ENCODE peak calls at places on chromosomes 6 and 20, in ten cellular contexts. One of them, this sample, is unnamed.

GRCh38 chr20:58719258-58719657 is 26.7 kb downstream of the NPEPL1 start:
- DNase-seq in posterior vena cava: peak; percentile 37
- DNase-seq in effector memory CD4-positive, alpha-beta T cell: no peak
- DNase-seq in HEK293T: no peak
- DNase-seq in iPS DF 19.7: no peak
- DNase-seq in NCI-H748 treated with DMSO at 0.1 percent for 48 hours: no peak
- DNase-seq in stimulated activated naive CD8-positive, alpha-beta T cell treated with anti-CD3 and anti-CD28 coated beads, Interleukin-15, amount 100 ng/mL, for 72 hours: no peak
- DNase-seq in brain microvascular endothelial cell: no peak
- DNase-seq in nucleus accumbens: no peak
- DNase-seq in stimulated activated CD8-positive, alpha-beta memory T cell treated with anti-CD3 and anti-CD28 coated beads, Interleukin-12 subunit alpha, Interleukin-12 subunit beta, amount 100 ng/mL, for 4 hours: no peak
- DNase-seq in this sample: no peak

GRCh38 chr20:31704225-31705119 is 18.2 kb downstream of the BCL2L1 start:
- DNase-seq in HEK293T: no peak
- DNase-seq in iPS DF 19.7: no peak
- DNase-seq in nucleus accumbens: no peak
- DNase-seq in brain microvascular endothelial cell: peak; percentile 52
- DNase-seq in NCI-H748 treated with DMSO at 0.1 percent for 48 hours: no peak
- DNase-seq in stimulated activated naive CD8-positive, alpha-beta T cell treated with anti-CD3 and anti-CD28 coated beads, Interleukin-15, amount 100 ng/mL, for 72 hours: no peak
- DNase-seq in posterior vena cava: no peak
- DNase-seq in stimulated activated CD8-positive, alpha-beta memory T cell treated with anti-CD3 and anti-CD28 coated beads, Interleukin-12 subunit alpha, Interleukin-12 subunit beta, amount 100 ng/mL, for 4 hours: no peak
- DNase-seq in effector memory CD4-positive, alpha-beta T cell: no peak
- DNase-seq in this sample: no peak

GRCh38 chr6:148177589-148178233 is 164.9 kb upstream of the SASH1 start:
- DNase-seq in effector memory CD4-positive, alpha-beta T cell: no peak
- DNase-seq in NCI-H748 treated with DMSO at 0.1 percent for 48 hours: peak; percentile 30
- DNase-seq in iPS DF 19.7: no peak
- DNase-seq in nucleus accumbens: peak; percentile 37
- DNase-seq in stimulated activated naive CD8-positive, alpha-beta T cell treated with anti-CD3 and anti-CD28 coated beads, Interleukin-15, amount 100 ng/mL, for 72 hours: no peak
- DNase-seq in posterior vena cava: no peak
- DNase-seq in HEK293T: peak; percentile 59
- DNase-seq in stimulated activated CD8-positive, alpha-beta memory T cell treated with anti-CD3 and anti-CD28 coated beads, Interleukin-12 subunit alpha, Interleukin-12 subunit beta, amount 100 ng/mL, for 4 hours: no peak
- DNase-seq in brain microvascular endothelial cell: peak; percentile 61
- DNase-seq in this sample: peak; percentile 44

GRCh38 chr6:36399970-36400369 is 12.5 kb upstream of the ETV7 start:
- DNase-seq in stimulated activated naive CD8-positive, alpha-beta T cell treated with anti-CD3 and anti-CD28 coated beads, Interleukin-15, amount 100 ng/mL, for 72 hours: no peak
- DNase-seq in posterior vena cava: no peak
- DNase-seq in stimulated activated CD8-positive, alpha-beta memory T cell treated with anti-CD3 and anti-CD28 coated beads, Interleukin-12 subunit alpha, Interleukin-12 subunit beta, amount 100 ng/mL, for 4 hours: no peak
- DNase-seq in effector memory CD4-positive, alpha-beta T cell: no peak
- DNase-seq in iPS DF 19.7: no peak
- DNase-seq in NCI-H748 treated with DMSO at 0.1 percent for 48 hours: no peak
- DNase-seq in HEK293T: no peak
- DNase-seq in nucleus accumbens: no peak
- DNase-seq in brain microvascular endothelial cell: no peak
- DNase-seq in this sample: no peak

GRCh38 chr6:110873981-110874879 is at the start of gene AMD1:
- DNase-seq in NCI-H748 treated with DMSO at 0.1 percent for 48 hours: peak; percentile 95
- DNase-seq in effector memory CD4-positive, alpha-beta T cell: peak; percentile 90
- DNase-seq in HEK293T: peak; percentile 99
- DNase-seq in nucleus accumbens: peak; percentile 98
- DNase-seq in stimulated activated CD8-positive, alpha-beta memory T cell treated with anti-CD3 and anti-CD28 coated beads, Interleukin-12 subunit alpha, Interleukin-12 subunit beta, amount 100 ng/mL, for 4 hours: peak; percentile 88
- DNase-seq in posterior vena cava: peak; percentile 99
- DNase-seq in iPS DF 19.7: peak; percentile 84
- DNase-seq in stimulated activated naive CD8-positive, alpha-beta T cell treated with anti-CD3 and anti-CD28 coated beads, Interleukin-15, amount 100 ng/mL, for 72 hours: peak; percentile 93
- DNase-seq in brain microvascular endothelial cell: peak; percentile 97
- DNase-seq in this sample: peak; percentile 87

GRCh38 chr20:363319-364078 is 16.6 kb downstream of the NRSN2 start:
- DNase-seq in NCI-H748 treated with DMSO at 0.1 percent for 48 hours: no peak
- DNase-seq in nucleus accumbens: no peak
- DNase-seq in effector memory CD4-positive, alpha-beta T cell: no peak
- DNase-seq in stimulated activated naive CD8-positive, alpha-beta T cell treated with anti-CD3 and anti-CD28 coated beads, Interleukin-15, amount 100 ng/mL, for 72 hours: no peak
- DNase-seq in posterior vena cava: no peak
- DNase-seq in brain microvascular endothelial cell: no peak
- DNase-seq in iPS DF 19.7: no peak
- DNase-seq in HEK293T: no peak
- DNase-seq in stimulated activated CD8-positive, alpha-beta memory T cell treated with anti-CD3 and anti-CD28 coated beads, Interleukin-12 subunit alpha, Interleukin-12 subunit beta, amount 100 ng/mL, for 4 hours: no peak
- DNase-seq in this sample: no peak

GRCh38 chr6:109000289-109000688 is 94.4 kb downstream of the SESN1 start:
- DNase-seq in stimulated activated CD8-positive, alpha-beta memory T cell treated with anti-CD3 and anti-CD28 coated beads, Interleukin-12 subunit alpha, Interleukin-12 subunit beta, amount 100 ng/mL, for 4 hours: no peak
- DNase-seq in iPS DF 19.7: no peak
- DNase-seq in posterior vena cava: no peak
- DNase-seq in HEK293T: no peak
- DNase-seq in nucleus accumbens: no peak
- DNase-seq in brain microvascular endothelial cell: no peak
- DNase-seq in NCI-H748 treated with DMSO at 0.1 percent for 48 hours: no peak
- DNase-seq in effector memory CD4-positive, alpha-beta T cell: no peak
- DNase-seq in stimulated activated naive CD8-positive, alpha-beta T cell treated with anti-CD3 and anti-CD28 coated beads, Interleukin-15, amount 100 ng/mL, for 72 hours: no peak
- DNase-seq in this sample: no peak

GRCh38 chr20:50246367-50247195 is 56.0 kb downstream of the CEBPB start:
- DNase-seq in stimulated activated CD8-positive, alpha-beta memory T cell treated with anti-CD3 and anti-CD28 coated beads, Interleukin-12 subunit alpha, Interleukin-12 subunit beta, amount 100 ng/mL, for 4 hours: no peak
- DNase-seq in nucleus accumbens: no peak
- DNase-seq in HEK293T: no peak
- DNase-seq in iPS DF 19.7: no peak
- DNase-seq in brain microvascular endothelial cell: no peak
- DNase-seq in posterior vena cava: no peak
- DNase-seq in effector memory CD4-positive, alpha-beta T cell: no peak
- DNase-seq in NCI-H748 treated with DMSO at 0.1 percent for 48 hours: no peak
- DNase-seq in stimulated activated naive CD8-positive, alpha-beta T cell treated with anti-CD3 and anti-CD28 coated beads, Interleukin-15, amount 100 ng/mL, for 72 hours: no peak
- DNase-seq in this sample: no peak

GRCh38 chr6:137729866-137730629 is 137.0 kb upstream of the TNFAIP3 start:
- DNase-seq in NCI-H748 treated with DMSO at 0.1 percent for 48 hours: no peak
- DNase-seq in stimulated activated CD8-positive, alpha-beta memory T cell treated with anti-CD3 and anti-CD28 coated beads, Interleukin-12 subunit alpha, Interleukin-12 subunit beta, amount 100 ng/mL, for 4 hours: no peak
- DNase-seq in nucleus accumbens: no peak
- DNase-seq in posterior vena cava: no peak
- DNase-seq in effector memory CD4-positive, alpha-beta T cell: no peak
- DNase-seq in iPS DF 19.7: no peak
- DNase-seq in brain microvascular endothelial cell: peak; percentile 52
- DNase-seq in HEK293T: no peak
- DNase-seq in stimulated activated naive CD8-positive, alpha-beta T cell treated with anti-CD3 and anti-CD28 coated beads, Interleukin-15, amount 100 ng/mL, for 72 hours: no peak
- DNase-seq in this sample: no peak

GRCh38 chr20:53265304-53265875 is 293.2 kb downstream of the TSHZ2 start:
- DNase-seq in effector memory CD4-positive, alpha-beta T cell: no peak
- DNase-seq in brain microvascular endothelial cell: no peak
- DNase-seq in posterior vena cava: no peak
- DNase-seq in stimulated activated CD8-positive, alpha-beta memory T cell treated with anti-CD3 and anti-CD28 coated beads, Interleukin-12 subunit alpha, Interleukin-12 subunit beta, amount 100 ng/mL, for 4 hours: no peak
- DNase-seq in HEK293T: no peak
- DNase-seq in iPS DF 19.7: no peak
- DNase-seq in NCI-H748 treated with DMSO at 0.1 percent for 48 hours: no peak
- DNase-seq in stimulated activated naive CD8-positive, alpha-beta T cell treated with anti-CD3 and anti-CD28 coated beads, Interleukin-15, amount 100 ng/mL, for 72 hours: no peak
- DNase-seq in nucleus accumbens: no peak
- DNase-seq in this sample: no peak

GRCh38 chr20:32234135-32234808 is 26.6 kb downstream of the POFUT1 start:
- DNase-seq in iPS DF 19.7: no peak
- DNase-seq in stimulated activated CD8-positive, alpha-beta memory T cell treated with anti-CD3 and anti-CD28 coated beads, Interleukin-12 subunit alpha, Interleukin-12 subunit beta, amount 100 ng/mL, for 4 hours: no peak
- DNase-seq in HEK293T: no peak
- DNase-seq in brain microvascular endothelial cell: no peak
- DNase-seq in posterior vena cava: no peak
- DNase-seq in effector memory CD4-positive, alpha-beta T cell: no peak
- DNase-seq in NCI-H748 treated with DMSO at 0.1 percent for 48 hours: no peak
- DNase-seq in nucleus accumbens: no peak
- DNase-seq in stimulated activated naive CD8-positive, alpha-beta T cell treated with anti-CD3 and anti-CD28 coated beads, Interleukin-15, amount 100 ng/mL, for 72 hours: no peak
- DNase-seq in this sample: no peak

GRCh38 chr6:130794686-130795085 is 32.5 kb upstream of the SMLR1 start:
- DNase-seq in NCI-H748 treated with DMSO at 0.1 percent for 48 hours: no peak
- DNase-seq in stimulated activated naive CD8-positive, alpha-beta T cell treated with anti-CD3 and anti-CD28 coated beads, Interleukin-15, amount 100 ng/mL, for 72 hours: no peak
- DNase-seq in stimulated activated CD8-positive, alpha-beta memory T cell treated with anti-CD3 and anti-CD28 coated beads, Interleukin-12 subunit alpha, Interleukin-12 subunit beta, amount 100 ng/mL, for 4 hours: no peak
- DNase-seq in HEK293T: no peak
- DNase-seq in effector memory CD4-positive, alpha-beta T cell: no peak
- DNase-seq in brain microvascular endothelial cell: no peak
- DNase-seq in iPS DF 19.7: no peak
- DNase-seq in posterior vena cava: no peak
- DNase-seq in nucleus accumbens: no peak
- DNase-seq in this sample: no peak

GRCh38 chr20:40319741-40320499 is 369.1 kb downstream of the MAFB start:
- DNase-seq in effector memory CD4-positive, alpha-beta T cell: no peak
- DNase-seq in iPS DF 19.7: no peak
- DNase-seq in stimulated activated CD8-positive, alpha-beta memory T cell treated with anti-CD3 and anti-CD28 coated beads, Interleukin-12 subunit alpha, Interleukin-12 subunit beta, amount 100 ng/mL, for 4 hours: no peak
- DNase-seq in NCI-H748 treated with DMSO at 0.1 percent for 48 hours: peak; percentile 15
- DNase-seq in HEK293T: no peak
- DNase-seq in stimulated activated naive CD8-positive, alpha-beta T cell treated with anti-CD3 and anti-CD28 coated beads, Interleukin-15, amount 100 ng/mL, for 72 hours: no peak
- DNase-seq in brain microvascular endothelial cell: no peak
- DNase-seq in posterior vena cava: no peak
- DNase-seq in nucleus accumbens: no peak
- DNase-seq in this sample: no peak

GRCh38 chr6:99241905-99242534 is 107.5 kb downstream of the FAXC start:
- DNase-seq in stimulated activated naive CD8-positive, alpha-beta T cell treated with anti-CD3 and anti-CD28 coated beads, Interleukin-15, amount 100 ng/mL, for 72 hours: no peak
- DNase-seq in brain microvascular endothelial cell: peak; percentile 46
- DNase-seq in nucleus accumbens: peak; percentile 26
- DNase-seq in NCI-H748 treated with DMSO at 0.1 percent for 48 hours: peak; percentile 14
- DNase-seq in HEK293T: peak; percentile 53
- DNase-seq in stimulated activated CD8-positive, alpha-beta memory T cell treated with anti-CD3 and anti-CD28 coated beads, Interleukin-12 subunit alpha, Interleukin-12 subunit beta, amount 100 ng/mL, for 4 hours: no peak
- DNase-seq in effector memory CD4-positive, alpha-beta T cell: no peak
- DNase-seq in posterior vena cava: no peak
- DNase-seq in iPS DF 19.7: no peak
- DNase-seq in this sample: peak; percentile 27

GRCh38 chr6:16322666-16323312 is 84.4 kb downstream of the GMPR start:
- DNase-seq in nucleus accumbens: peak; percentile 77
- DNase-seq in HEK293T: no peak
- DNase-seq in iPS DF 19.7: no peak
- DNase-seq in NCI-H748 treated with DMSO at 0.1 percent for 48 hours: no peak
- DNase-seq in brain microvascular endothelial cell: peak; percentile 90
- DNase-seq in effector memory CD4-positive, alpha-beta T cell: peak; percentile 73
- DNase-seq in stimulated activated CD8-positive, alpha-beta memory T cell treated with anti-CD3 and anti-CD28 coated beads, Interleukin-12 subunit alpha, Interleukin-12 subunit beta, amount 100 ng/mL, for 4 hours: peak; percentile 60
- DNase-seq in stimulated activated naive CD8-positive, alpha-beta T cell treated with anti-CD3 and anti-CD28 coated beads, Interleukin-15, amount 100 ng/mL, for 72 hours: peak; percentile 64
- DNase-seq in posterior vena cava: peak; percentile 86
- DNase-seq in this sample: no peak

GRCh38 chr20:62008643-62009183 is 57.0 kb downstream of the TAF4 start:
- DNase-seq in stimulated activated CD8-positive, alpha-beta memory T cell treated with anti-CD3 and anti-CD28 coated beads, Interleukin-12 subunit alpha, Interleukin-12 subunit beta, amount 100 ng/mL, for 4 hours: no peak
- DNase-seq in brain microvascular endothelial cell: no peak
- DNase-seq in NCI-H748 treated with DMSO at 0.1 percent for 48 hours: no peak
- DNase-seq in iPS DF 19.7: no peak
- DNase-seq in posterior vena cava: no peak
- DNase-seq in HEK293T: no peak
- DNase-seq in stimulated activated naive CD8-positive, alpha-beta T cell treated with anti-CD3 and anti-CD28 coated beads, Interleukin-15, amount 100 ng/mL, for 72 hours: no peak
- DNase-seq in nucleus accumbens: no peak
- DNase-seq in effector memory CD4-positive, alpha-beta T cell: no peak
- DNase-seq in this sample: no peak

GRCh38 chr6:138596126-138596525 is 96.8 kb upstream of the NHSL1 start:
- DNase-seq in stimulated activated naive CD8-positive, alpha-beta T cell treated with anti-CD3 and anti-CD28 coated beads, Interleukin-15, amount 100 ng/mL, for 72 hours: no peak
- DNase-seq in NCI-H748 treated with DMSO at 0.1 percent for 48 hours: no peak
- DNase-seq in HEK293T: no peak
- DNase-seq in brain microvascular endothelial cell: no peak
- DNase-seq in effector memory CD4-positive, alpha-beta T cell: no peak
- DNase-seq in posterior vena cava: no peak
- DNase-seq in iPS DF 19.7: no peak
- DNase-seq in nucleus accumbens: no peak
- DNase-seq in stimulated activated CD8-positive, alpha-beta memory T cell treated with anti-CD3 and anti-CD28 coated beads, Interleukin-12 subunit alpha, Interleukin-12 subunit beta, amount 100 ng/mL, for 4 hours: no peak
- DNase-seq in this sample: no peak

GRCh38 chr6:7264686-7265384 is 48.2 kb downstream of the SSR1 start:
- DNase-seq in NCI-H748 treated with DMSO at 0.1 percent for 48 hours: no peak
- DNase-seq in effector memory CD4-positive, alpha-beta T cell: no peak
- DNase-seq in brain microvascular endothelial cell: no peak
- DNase-seq in posterior vena cava: peak; percentile 28
- DNase-seq in HEK293T: no peak
- DNase-seq in stimulated activated naive CD8-positive, alpha-beta T cell treated with anti-CD3 and anti-CD28 coated beads, Interleukin-15, amount 100 ng/mL, for 72 hours: no peak
- DNase-seq in iPS DF 19.7: no peak
- DNase-seq in stimulated activated CD8-positive, alpha-beta memory T cell treated with anti-CD3 and anti-CD28 coated beads, Interleukin-12 subunit alpha, Interleukin-12 subunit beta, amount 100 ng/mL, for 4 hours: no peak
- DNase-seq in nucleus accumbens: no peak
- DNase-seq in this sample: no peak

GRCh38 chr6:161367472-161367871 is 93.6 kb upstream of the AGPAT4 start:
- DNase-seq in brain microvascular endothelial cell: no peak
- DNase-seq in iPS DF 19.7: no peak
- DNase-seq in effector memory CD4-positive, alpha-beta T cell: no peak
- DNase-seq in stimulated activated CD8-positive, alpha-beta memory T cell treated with anti-CD3 and anti-CD28 coated beads, Interleukin-12 subunit alpha, Interleukin-12 subunit beta, amount 100 ng/mL, for 4 hours: no peak
- DNase-seq in HEK293T: no peak
- DNase-seq in NCI-H748 treated with DMSO at 0.1 percent for 48 hours: no peak
- DNase-seq in posterior vena cava: peak; percentile 72
- DNase-seq in nucleus accumbens: no peak
- DNase-seq in stimulated activated naive CD8-positive, alpha-beta T cell treated with anti-CD3 and anti-CD28 coated beads, Interleukin-15, amount 100 ng/mL, for 72 hours: no peak
- DNase-seq in this sample: no peak

GRCh38 chr6:169529931-169530761 is 171.7 kb downstream of the WDR27 start:
- DNase-seq in iPS DF 19.7: no peak
- DNase-seq in stimulated activated CD8-positive, alpha-beta memory T cell treated with anti-CD3 and anti-CD28 coated beads, Interleukin-12 subunit alpha, Interleukin-12 subunit beta, amount 100 ng/mL, for 4 hours: no peak
- DNase-seq in posterior vena cava: peak; percentile 81
- DNase-seq in HEK293T: no peak
- DNase-seq in nucleus accumbens: no peak
- DNase-seq in NCI-H748 treated with DMSO at 0.1 percent for 48 hours: no peak
- DNase-seq in stimulated activated naive CD8-positive, alpha-beta T cell treated with anti-CD3 and anti-CD28 coated beads, Interleukin-15, amount 100 ng/mL, for 72 hours: peak; percentile 36
- DNase-seq in brain microvascular endothelial cell: no peak
- DNase-seq in effector memory CD4-positive, alpha-beta T cell: no peak
- DNase-seq in this sample: no peak

GRCh38 chr6:52394251-52394666 is 25.9 kb upstream of the EFHC1 start:
- DNase-seq in stimulated activated CD8-positive, alpha-beta memory T cell treated with anti-CD3 and anti-CD28 coated beads, Interleukin-12 subunit alpha, Interleukin-12 subunit beta, amount 100 ng/mL, for 4 hours: no peak
- DNase-seq in HEK293T: no peak
- DNase-seq in iPS DF 19.7: no peak
- DNase-seq in nucleus accumbens: no peak
- DNase-seq in stimulated activated naive CD8-positive, alpha-beta T cell treated with anti-CD3 and anti-CD28 coated beads, Interleukin-15, amount 100 ng/mL, for 72 hours: no peak
- DNase-seq in brain microvascular endothelial cell: no peak
- DNase-seq in effector memory CD4-positive, alpha-beta T cell: no peak
- DNase-seq in NCI-H748 treated with DMSO at 0.1 percent for 48 hours: no peak
- DNase-seq in posterior vena cava: no peak
- DNase-seq in this sample: no peak

GRCh38 chr6:7088076-7088742 is 19.6 kb upstream of the RREB1 start:
- DNase-seq in nucleus accumbens: no peak
- DNase-seq in stimulated activated naive CD8-positive, alpha-beta T cell treated with anti-CD3 and anti-CD28 coated beads, Interleukin-15, amount 100 ng/mL, for 72 hours: no peak
- DNase-seq in NCI-H748 treated with DMSO at 0.1 percent for 48 hours: no peak
- DNase-seq in iPS DF 19.7: no peak
- DNase-seq in stimulated activated CD8-positive, alpha-beta memory T cell treated with anti-CD3 and anti-CD28 coated beads, Interleukin-12 subunit alpha, Interleukin-12 subunit beta, amount 100 ng/mL, for 4 hours: no peak
- DNase-seq in posterior vena cava: no peak
- DNase-seq in effector memory CD4-positive, alpha-beta T cell: no peak
- DNase-seq in HEK293T: no peak
- DNase-seq in brain microvascular endothelial cell: no peak
- DNase-seq in this sample: no peak

GRCh38 chr20:61861858-61862257 is 203.8 kb downstream of the TAF4 start:
- DNase-seq in iPS DF 19.7: no peak
- DNase-seq in HEK293T: no peak
- DNase-seq in NCI-H748 treated with DMSO at 0.1 percent for 48 hours: no peak
- DNase-seq in stimulated activated CD8-positive, alpha-beta memory T cell treated with anti-CD3 and anti-CD28 coated beads, Interleukin-12 subunit alpha, Interleukin-12 subunit beta, amount 100 ng/mL, for 4 hours: no peak
- DNase-seq in effector memory CD4-positive, alpha-beta T cell: no peak
- DNase-seq in stimulated activated naive CD8-positive, alpha-beta T cell treated with anti-CD3 and anti-CD28 coated beads, Interleukin-15, amount 100 ng/mL, for 72 hours: no peak
- DNase-seq in posterior vena cava: no peak
- DNase-seq in nucleus accumbens: no peak
- DNase-seq in brain microvascular endothelial cell: no peak
- DNase-seq in this sample: no peak

GRCh38 chr20:17021481-17021880 is 205.4 kb upstream of the PCSK2 start:
- DNase-seq in brain microvascular endothelial cell: no peak
- DNase-seq in HEK293T: no peak
- DNase-seq in effector memory CD4-positive, alpha-beta T cell: no peak
- DNase-seq in stimulated activated naive CD8-positive, alpha-beta T cell treated with anti-CD3 and anti-CD28 coated beads, Interleukin-15, amount 100 ng/mL, for 72 hours: no peak
- DNase-seq in nucleus accumbens: no peak
- DNase-seq in posterior vena cava: no peak
- DNase-seq in NCI-H748 treated with DMSO at 0.1 percent for 48 hours: no peak
- DNase-seq in iPS DF 19.7: no peak
- DNase-seq in stimulated activated CD8-positive, alpha-beta memory T cell treated with anti-CD3 and anti-CD28 coated beads, Interleukin-12 subunit alpha, Interleukin-12 subunit beta, amount 100 ng/mL, for 4 hours: no peak
- DNase-seq in this sample: no peak

This sample was measured in NT2/D1.